ENCODE peak calls at places on chromosomes 7 and 10, in five cellular contexts. E is IMR-90, O is H1, U is mesenchymal stem cell, H is trophoblast cell. J is an unnamed sample.

GRCh38 chr7:41711283-41712064 is 8.6 kb upstream of the INHBA start:
- DNase-seq in E (peak), O (peak), U (no peak), H (peak), J (no peak)

GRCh38 chr10:5364916-5365434 is at the start of gene UCN3:
- DNase-seq in E (no peak), O (no peak), U (no peak), H (no peak), J (no peak)

GRCh38 chr7:151683615-151684407 is 164.1 kb upstream of the RHEB start:
- DNase-seq in E (no peak), O (no peak), U (no peak), H (peak), J (no peak)

GRCh38 chr10:108167766-108168165 is 1003.3 kb upstream of the SORCS1 start:
- DNase-seq in E (no peak), O (no peak), U (no peak), H (no peak), J (no peak)

GRCh38 chr10:73584737-73585136 is 6.4 kb downstream of the USP54 start:
- DNase-seq in E (peak), O (no peak), U (no peak), H (no peak), J (no peak)

GRCh38 chr10:33353853-33354252 is 19.4 kb upstream of the NRP1 start:
- DNase-seq in E (no peak), O (no peak), U (no peak), H (peak), J (no peak)

GRCh38 chr7:36653671-36654355 is 70.5 kb downstream of the AOAH start:
- DNase-seq in E (no peak), O (no peak), U (no peak), H (no peak), J (no peak)

GRCh38 chr7:3807825-3808224 is 506.8 kb downstream of the SDK1 start:
- DNase-seq in E (no peak), O (no peak), U (no peak), H (no peak), J (no peak)

GRCh38 chr10:85612833-85613232 is 753.8 kb downstream of the GRID1 start:
- DNase-seq in E (no peak), O (peak), U (no peak), H (no peak), J (no peak)

GRCh38 chr10:127983701-127984100 is 76.8 kb downstream of the PTPRE start:
- DNase-seq in E (no peak), O (no peak), U (no peak), H (no peak), J (no peak)

GRCh38 chr10:95920798-95921426 is 13.1 kb downstream of the CC2D2B start:
- DNase-seq in E (no peak), O (no peak), U (no peak), H (no peak), J (no peak)

GRCh38 chr7:103702454-103702853 is 256.4 kb upstream of the SLC26A5 start:
- DNase-seq in E (peak), O (no peak), U (no peak), H (no peak), J (no peak)

GRCh38 chr10:5983813-5984212 is 6.5 kb upstream of the IL15RA start:
- DNase-seq in E (peak), O (peak), U (no peak), H (no peak), J (no peak)

GRCh38 chr10:70974351-70974901 is 86.1 kb upstream of the PCBD1 start:
- DNase-seq in E (peak), O (no peak), U (peak), H (peak), J (no peak)

GRCh38 chr7:3943265-3943664 is 642.2 kb downstream of the SDK1 start:
- DNase-seq in E (no peak), O (peak), U (no peak), H (no peak), J (no peak)

GRCh38 chr7:33130184-33130583 is 820 bp downstream of the BBS9 start:
- DNase-seq in E (peak), O (no peak), U (peak), H (no peak), J (no peak)

GRCh38 chr7:17976952-17977351 is 36.7 kb upstream of the SNX13 start:
- DNase-seq in E (no peak), O (no peak), U (no peak), H (no peak), J (no peak)

GRCh38 chr10:123930340-123931001 is 38.9 kb upstream of the CPXM2 start:
- DNase-seq in E (peak), O (no peak), U (no peak), H (no peak), J (no peak)

GRCh38 chr10:61010863-61011262 is 66.9 kb upstream of the RHOBTB1 start:
- DNase-seq in E (no peak), O (no peak), U (no peak), H (no peak), J (no peak)
- H3K4me3 ChIP-seq in E (no peak), O (no peak), U (no peak), H (no peak), J (no peak)

DNA sequence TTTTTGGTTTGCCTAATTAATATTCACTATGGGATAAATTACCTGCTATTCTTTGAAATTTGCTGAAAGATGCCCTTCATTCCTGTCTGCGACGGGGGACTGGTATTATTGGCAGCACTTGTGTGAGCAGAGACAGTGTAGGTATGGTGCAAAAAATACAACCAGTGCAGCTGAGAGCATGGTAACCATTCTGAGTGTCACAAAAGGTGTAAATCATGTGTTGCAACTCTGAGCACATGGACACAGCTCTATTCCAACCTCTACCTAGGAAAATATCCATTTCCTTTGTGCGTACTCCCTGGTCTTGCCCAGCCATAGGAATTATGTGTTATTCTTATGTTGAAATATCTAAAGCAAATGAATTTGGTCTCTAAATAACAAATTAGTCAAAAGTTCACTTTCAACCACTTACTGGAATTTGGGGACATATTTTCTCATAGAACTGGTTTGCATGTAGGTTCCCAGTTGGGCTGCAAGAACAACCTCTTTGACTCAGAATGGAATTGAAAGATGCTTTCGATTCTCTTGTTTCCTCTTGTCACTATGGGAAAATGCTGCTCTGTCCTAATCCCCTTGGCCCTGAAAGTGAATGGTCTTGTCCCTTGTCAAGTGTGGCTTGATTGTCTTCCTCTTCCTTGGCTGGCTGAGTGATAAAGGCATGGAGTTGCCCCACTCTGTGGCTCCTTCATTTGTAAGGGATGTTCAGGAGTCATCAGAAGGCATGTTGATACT is 57.0 kb downstream of the CELF2 start:
- DNase-seq in E (no peak), O (no peak), U (no peak), H (no peak), J (no peak)
- H3K9ac ChIP-seq in E (no peak), O (no peak), U (no peak), H (no peak), J (no peak)

GRCh38 chr10:24952701-24953349 is 419 bp upstream of the PRTFDC1 start:
- DNase-seq in E (peak), O (no peak), U (peak), H (peak), J (peak)

GRCh38 chr10:24949616-24950015 is 2.8 kb downstream of the PRTFDC1 start:
- DNase-seq in E (no peak), O (no peak), U (no peak), H (peak), J (no peak)

GRCh38 chr10:24950439-24950838 is 2.0 kb downstream of the PRTFDC1 start:
- DNase-seq in E (no peak), O (no peak), U (no peak), H (no peak), J (no peak)

GRCh38 chr10:24952146-24952700 is at the start of gene PRTFDC1:
- DNase-seq in E (no peak), O (peak), U (peak), H (peak), J (peak)

DNA sequence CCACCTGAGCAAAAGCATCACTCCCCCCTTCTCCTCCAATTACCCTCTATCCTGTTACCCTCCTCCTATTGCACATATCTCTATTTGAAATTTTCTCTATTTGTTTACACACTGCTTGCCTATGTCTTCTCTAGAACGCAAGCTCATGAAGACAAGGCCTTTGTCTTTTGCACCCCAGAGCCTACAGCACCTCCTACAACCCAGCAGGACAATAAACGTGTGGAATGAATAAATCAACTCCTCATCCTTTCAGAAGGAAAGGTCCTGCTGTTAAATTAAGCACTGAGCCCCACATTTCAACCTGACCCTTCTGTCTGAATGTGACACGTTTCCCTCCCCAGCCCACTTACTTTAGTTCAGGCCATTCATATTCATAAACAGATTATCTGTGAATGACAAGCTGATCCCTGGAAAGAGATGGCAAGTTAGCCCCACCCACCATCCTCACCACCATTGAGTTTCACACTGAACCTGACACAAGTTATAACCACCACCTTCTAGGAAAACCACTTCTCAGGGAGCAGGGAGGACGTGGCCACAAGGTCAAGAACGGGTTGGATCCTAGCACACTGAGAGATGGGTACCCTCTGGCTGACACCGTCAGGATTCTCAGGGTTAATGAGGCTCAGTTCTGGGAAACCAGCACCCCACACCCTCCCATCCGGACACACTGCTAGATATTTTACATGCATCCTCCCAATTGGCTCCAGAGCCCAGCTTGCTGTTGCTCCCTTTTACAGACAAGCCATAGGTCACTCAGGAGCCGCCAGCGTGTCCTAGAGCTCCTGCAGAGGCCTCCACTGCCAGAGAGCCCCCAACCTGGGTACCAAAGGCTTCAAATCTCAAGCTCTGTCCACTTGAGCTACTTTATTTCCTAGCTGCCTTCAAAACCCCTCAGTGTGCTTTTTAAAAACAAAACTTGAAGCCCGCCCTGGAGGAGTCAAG is 933 bp downstream of the PRTFDC1 start:
- DNase-seq in E (no peak), O (peak), U (peak), H (no peak), J (no peak)
- H4K91ac ChIP-seq in E (peak), O (peak), U (peak), H (peak), J (no peak)

GRCh38 chr7:43552122-43552521 is 30.8 kb upstream of the STK17A start:
- DNase-seq in E (no peak), O (no peak), U (no peak), H (no peak), J (no peak)

GRCh38 chr7:43558071-43558470 is 24.8 kb upstream of the STK17A start:
- DNase-seq in E (no peak), O (no peak), U (no peak), H (peak), J (no peak)

GRCh38 chr7:43550427-43550826 is 32.5 kb upstream of the STK17A start:
- DNase-seq in E (no peak), O (no peak), U (no peak), H (no peak), J (no peak)

GRCh38 chr7:43554423-43554822 is 28.5 kb upstream of the STK17A start:
- DNase-seq in E (no peak), O (no peak), U (no peak), H (no peak), J (no peak)

GRCh38 chr7:43553999-43554398 is 28.9 kb upstream of the STK17A start:
- DNase-seq in E (no peak), O (no peak), U (no peak), H (peak), J (no peak)
- H3K4me3 ChIP-seq in E (no peak), O (no peak), U (no peak), H (no peak), J (no peak)

DNA sequence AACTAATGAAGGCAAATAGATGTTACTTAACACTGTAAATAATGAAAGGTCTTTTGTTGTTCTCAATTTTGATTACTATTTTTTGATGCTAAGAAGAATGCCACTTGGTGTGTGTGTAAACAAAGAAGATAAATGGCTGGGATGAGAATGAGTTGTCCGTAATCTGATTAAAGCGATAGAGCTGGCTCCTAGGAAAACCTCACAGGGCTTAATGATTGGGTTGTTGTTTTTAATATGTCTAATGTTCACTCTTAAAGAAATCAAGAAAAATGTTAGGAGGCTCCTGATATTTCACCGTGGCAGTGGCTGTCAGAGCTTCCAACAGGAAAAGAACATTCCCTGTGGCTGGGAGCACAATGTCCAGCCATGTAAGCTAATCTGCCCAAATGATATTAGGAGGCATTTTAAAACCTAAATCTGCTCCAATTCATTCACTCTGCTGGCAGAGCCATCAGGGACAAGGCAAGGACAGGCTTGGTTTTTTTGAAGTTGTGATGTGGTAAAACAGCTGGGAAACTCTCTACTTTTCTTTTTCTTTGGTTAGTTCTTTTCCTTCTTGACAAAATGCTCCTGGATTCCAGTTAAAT is 243.9 kb downstream of the SNX10 start:
- DNase-seq in E (no peak), O (no peak), U (no peak), H (no peak), J (no peak)
- H3K9ac ChIP-seq in E (no peak), O (no peak), U (no peak), H (no peak), J (no peak)

GRCh38 chr7:131608112-131608498 is 51.7 kb upstream of the PODXL start:
- DNase-seq in E (no peak), O (no peak), U (no peak), H (no peak), J (no peak)
- H4K91ac ChIP-seq in E (no peak), O (peak), U (no peak), H (peak), J (peak)

DNA sequence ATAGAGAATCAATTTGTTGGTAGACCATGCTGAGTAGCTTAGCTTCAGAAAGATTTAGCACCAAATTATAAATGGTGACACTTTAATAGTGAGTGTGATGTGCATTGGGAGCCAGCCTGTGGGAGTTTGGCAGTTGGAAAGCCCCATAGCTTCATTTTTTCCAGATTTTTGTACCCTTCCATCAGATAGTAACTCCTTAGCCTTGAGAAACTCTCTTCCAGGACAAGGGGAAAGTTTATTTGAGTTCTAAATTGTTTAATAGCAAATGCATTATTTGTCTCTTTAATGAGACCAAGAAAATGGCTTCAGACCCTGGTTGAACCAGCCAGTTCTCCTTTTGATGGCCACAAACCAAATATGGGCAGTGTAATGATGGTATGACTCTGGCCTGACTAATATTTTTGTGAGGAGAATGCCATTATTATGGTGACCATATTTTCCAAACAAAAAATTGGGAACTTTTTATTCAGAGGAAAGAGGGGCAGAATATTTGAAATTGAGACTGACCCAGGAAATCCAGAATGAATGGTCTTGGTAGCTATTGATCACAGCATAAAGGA is 49.8 kb downstream of the PLCE1 start:
- DNase-seq in E (no peak), O (no peak), U (no peak), H (no peak), J (no peak)
- H3K4me3 ChIP-seq in E (no peak), O (no peak), U (no peak), H (no peak), J (no peak)

J was measured in neuronal stem cell.